ENCODE peak calls at places on chromosomes 2 and 18, in nine cellular contexts. G is cardiac muscle cell, P is breast epithelium, A is OCI-LY7, K is GM12865, V is astrocyte of the cerebellum, B is fibroblast of villous mesenchyme, I is AG10803, X is RWPE1. O is an unnamed sample.

GRCh38 chr2:26651458-26652155 is 10.4 kb upstream of the CIB4 start:
- DNase-seq in G (no peak), P (no peak), A (no peak), K (no peak), V (no peak), B (peak), I (no peak), X (no peak), O (no peak)

GRCh38 chr18:12777543-12777942 is 74.7 kb downstream of the PSMG2 start:
- DNase-seq in G (no peak), P (no peak), A (no peak), K (no peak), V (no peak), B (peak), I (no peak), X (no peak), O (peak)

GRCh38 chr2:21438949-21439348 is 315.2 kb downstream of the TDRD15 start:
- DNase-seq in G (no peak), P (no peak), A (no peak), K (peak), V (peak), B (peak), I (peak), X (no peak), O (no peak)

GRCh38 chr2:9692392-9693137 is 61.8 kb upstream of the YWHAQ start:
- DNase-seq in G (no peak), P (no peak), A (no peak), K (peak), V (no peak), B (no peak), I (peak), X (peak), O (no peak)

GRCh38 chr2:223944166-223944703 is 900 bp downstream of the WDFY1 start:
- DNase-seq in G (peak), P (no peak), A (no peak), K (peak), V (no peak), B (peak), I (no peak), X (peak), O (peak)

GRCh38 chr2:191030521-191031154 is 16.7 kb upstream of the STAT1 start:
- DNase-seq in G (peak), P (no peak), A (peak), K (peak), V (no peak), B (peak), I (peak), X (peak), O (no peak)

GRCh38 chr2:237492137-237492890 is 5.3 kb downstream of the MLPH start:
- DNase-seq in G (no peak), P (no peak), A (no peak), K (no peak), V (no peak), B (peak), I (no peak), X (no peak), O (no peak)

GRCh38 chr2:71936076-71937030 is 211.3 kb downstream of the CYP26B1 start:
- DNase-seq in G (no peak), P (no peak), A (no peak), K (no peak), V (no peak), B (no peak), I (no peak), X (no peak), O (no peak)

GRCh38 chr2:109448946-109449788 is 164.6 kb downstream of the SEPTIN10 start:
- DNase-seq in G (no peak), P (peak), A (no peak), K (peak), V (no peak), B (no peak), I (peak), X (no peak), O (no peak)

GRCh38 chr2:184157141-184157540 is 441.2 kb upstream of the ZNF804A start:
- DNase-seq in G (no peak), P (no peak), A (no peak), K (no peak), V (no peak), B (no peak), I (no peak), X (no peak), O (no peak)

GRCh38 chr2:184162426-184162825 is 435.9 kb upstream of the ZNF804A start:
- DNase-seq in G (no peak), P (no peak), A (no peak), K (no peak), V (no peak), B (no peak), I (no peak), X (no peak), O (no peak)
- TF ChIP-seq CTCF in G (no peak), P (no peak), A (peak), K (no peak), V (no peak), B (no peak), I (no peak), X (no peak), O (peak)

DNA sequence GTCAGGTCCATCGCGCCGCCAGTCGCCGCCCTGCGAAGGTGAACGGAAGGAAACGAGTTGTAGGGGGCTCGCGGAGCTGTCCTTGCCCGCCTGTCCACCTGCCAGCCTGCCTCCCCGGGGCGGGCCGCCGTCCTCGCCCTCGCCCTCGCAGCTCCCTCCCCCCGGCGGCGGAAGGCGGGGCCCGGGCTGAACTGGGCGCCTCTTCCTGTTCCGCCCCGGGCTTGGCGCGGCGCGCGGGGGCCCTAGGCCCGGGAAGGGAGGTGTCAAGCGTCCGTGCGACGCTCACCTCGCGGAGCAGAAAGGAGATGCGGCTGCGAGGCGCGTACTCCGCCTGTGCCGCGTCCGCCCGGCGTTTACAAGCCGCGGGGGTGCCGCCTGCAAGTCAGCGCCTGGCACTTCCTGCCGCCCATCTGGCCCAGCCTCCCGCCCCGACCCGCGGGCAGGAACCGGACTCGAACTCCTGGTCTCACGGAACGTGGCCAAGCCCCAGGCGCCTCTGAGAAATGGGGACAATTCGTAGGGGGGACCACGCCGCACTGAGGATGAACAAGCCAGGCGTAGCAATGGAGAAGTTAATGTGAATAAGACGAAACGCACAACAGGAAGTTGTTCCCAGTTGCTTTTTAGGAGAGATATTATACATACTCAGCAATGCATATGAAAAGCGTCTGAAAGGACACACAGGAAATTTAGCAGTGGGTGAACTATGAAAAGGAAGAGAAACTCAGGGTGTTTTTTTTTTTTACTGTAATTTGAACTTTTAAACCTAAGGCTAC is at the start of gene CNPPD1:
- DNase-seq in G (peak), P (peak), A (peak), K (peak), V (no peak), B (peak), I (peak), X (peak), O (peak)
- TF ChIP-seq CTCF in G (no peak), P (no peak), A (no peak), K (no peak), V (no peak), B (no peak), I (no peak), X (no peak), O (peak)

DNA sequence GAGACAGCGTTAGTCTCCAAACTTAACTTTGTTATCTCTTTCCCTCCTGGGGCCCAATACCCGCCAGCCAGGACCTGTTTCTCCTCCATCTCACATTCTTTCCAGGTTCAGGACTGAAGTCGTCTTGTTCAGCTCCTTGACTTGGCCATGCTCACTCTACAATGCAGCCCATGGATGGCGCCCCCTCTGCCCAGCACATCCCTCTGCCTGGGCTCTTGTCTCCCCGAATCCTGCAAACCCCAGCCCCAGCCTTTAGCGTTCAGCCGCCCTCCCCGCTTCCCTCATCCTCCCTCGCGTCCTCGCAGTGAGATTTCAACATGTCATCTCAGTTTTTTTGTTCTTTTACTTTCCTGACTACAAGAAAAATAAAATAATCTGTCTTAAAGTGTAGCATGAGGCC is 1.2 kb downstream of the FAM178B start:
- DNase-seq in G (no peak), P (no peak), A (no peak), K (no peak), V (no peak), B (no peak), I (no peak), X (no peak), O (no peak)
- TF ChIP-seq CTCF in G (no peak), P (no peak), A (no peak), K (no peak), V (no peak), B (no peak), I (no peak), X (no peak), O (no peak)

GRCh38 chr2:182132605-182133004 is 147.0 kb downstream of the PPP1R1C start:
- DNase-seq in G (no peak), P (no peak), A (no peak), K (no peak), V (no peak), B (peak), I (no peak), X (no peak), O (no peak)
- TF ChIP-seq CTCF in G (no peak), P (no peak), A (no peak), K (no peak), V (peak), B (peak), I (no peak), X (no peak), O (no peak)

GRCh38 chr18:8608795-8609673 is at the start of gene RAB12:
- DNase-seq in G (peak), P (peak), A (peak), K (peak), V (peak), B (peak), I (peak), X (peak), O (peak)
- TF ChIP-seq CTCF in G (peak), P (peak), A (peak), K (peak), V (peak), B (peak), I (peak), X (peak), O (peak)

GRCh38 chr2:41872646-41873045 is 175.2 kb upstream of the PKDCC start:
- DNase-seq in G (no peak), P (no peak), A (no peak), K (peak), V (no peak), B (peak), I (peak), X (no peak), O (no peak)

GRCh38 chr2:41869542-41870256 is 178.1 kb upstream of the PKDCC start:
- DNase-seq in G (peak), P (peak), A (peak), K (peak), V (no peak), B (peak), I (peak), X (peak), O (peak)

GRCh38 chr2:41870257-41870570 is 177.6 kb upstream of the PKDCC start:
- DNase-seq in G (no peak), P (no peak), A (no peak), K (no peak), V (no peak), B (no peak), I (no peak), X (no peak), O (no peak)

GRCh38 chr2:41873102-41873501 is 174.7 kb upstream of the PKDCC start:
- DNase-seq in G (no peak), P (no peak), A (no peak), K (no peak), V (no peak), B (no peak), I (no peak), X (no peak), O (no peak)

DNA sequence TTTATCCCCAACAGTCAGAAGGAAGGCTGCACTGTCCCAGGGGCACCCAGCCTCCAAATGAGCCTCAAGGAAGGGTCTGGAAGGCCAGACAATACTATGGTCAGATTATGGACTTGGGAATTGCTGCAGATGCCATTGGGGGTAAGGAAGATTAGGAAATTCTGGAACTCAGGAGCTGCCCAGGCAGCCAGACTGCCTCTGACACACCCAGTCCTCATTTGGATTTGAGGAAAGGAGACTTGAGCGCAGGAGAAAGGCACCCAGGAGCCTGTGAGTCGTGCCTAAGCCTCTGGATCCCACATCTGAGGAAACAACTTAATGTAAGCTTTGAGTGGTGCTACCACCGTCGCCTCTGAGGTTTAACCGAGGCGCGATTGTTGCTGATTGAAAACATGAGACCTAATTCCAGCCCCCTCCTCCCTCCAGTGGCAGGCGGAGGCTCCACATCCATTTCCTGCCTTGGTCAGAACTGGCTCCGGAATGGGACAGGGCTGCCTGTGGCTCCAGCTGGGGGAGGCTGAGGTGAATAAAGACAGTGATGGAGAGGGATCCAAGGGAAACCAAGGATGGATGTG is 176.8 kb upstream of the PKDCC start:
- DNase-seq in G (peak), P (no peak), A (no peak), K (no peak), V (no peak), B (peak), I (peak), X (no peak), O (peak)
- TF ChIP-seq CTCF in G (peak), P (no peak), A (no peak), K (no peak), V (peak), B (peak), I (peak), X (no peak), O (peak)